ENCODE peak calls at places on chromosomes 11 and 22, in four cellular contexts. D is AG04450, V is colonic mucosa, L is IMR-90. B is an unnamed sample. For H3K27me3, the result is how much of the 10 kb centered on the place peaks cover.

GRCh38 chr22:36860821-36861659 is at the start of gene NCF4:
- DNase-seq in D (no peak), V (peak), L (no peak), B (peak)

GRCh38 chr11:126655807-126656128 is 300.3 kb downstream of the ST3GAL4 start:
- DNase-seq in D (no peak), V (no peak), L (peak), B (no peak)

GRCh38 chr11:70158201-70158600 is 44.9 kb upstream of the FADD start:
- DNase-seq in D (no peak), V (no peak), L (peak), B (no peak)

GRCh38 chr11:95081412-95081811 is 8.2 kb upstream of the ENDOD1 start:
- DNase-seq in D (no peak), V (no peak), L (no peak), B (no peak)

GRCh38 chr11:10728779-10729472 is 22.1 kb upstream of the CTR9 start:
- DNase-seq in D (no peak), V (no peak), L (peak), B (no peak)

GRCh38 chr11:23540101-23540561 is 679.9 kb upstream of the CCDC179 start:
- DNase-seq in D (peak), V (peak), L (peak), B (no peak)

GRCh38 chr11:58917159-58917765 is 22.0 kb upstream of the GLYATL1 start:
- DNase-seq in D (no peak), V (no peak), L (no peak), B (no peak)

GRCh38 chr11:117826832-117827231 is 2.3 kb upstream of the FXYD2 start:
- DNase-seq in D (no peak), V (no peak), L (no peak), B (no peak)

GRCh38 chr11:71428861-71429435 is 19.2 kb downstream of the DHCR7 start:
- DNase-seq in D (no peak), V (no peak), L (no peak), B (peak)

GRCh38 chr11:43396617-43397016 is 37.9 kb downstream of the TTC17 start:
- DNase-seq in D (no peak), V (no peak), L (no peak), B (no peak)

GRCh38 chr11:113141010-113141409 is 173.4 kb upstream of the TTC12 start:
- DNase-seq in D (no peak), V (no peak), L (no peak), B (no peak)

GRCh38 chr11:78985654-78986053 is 411.0 kb upstream of the NARS2 start:
- DNase-seq in D (no peak), V (no peak), L (no peak), B (no peak)

GRCh38 chr22:47022075-47022473 is 259.6 kb downstream of the TBC1D22A start:
- DNase-seq in D (no peak), V (no peak), L (peak), B (no peak)

GRCh38 chr11:2593393-2593950 is 106.3 kb downstream of the KCNQ1OT1 start:
- DNase-seq in D (no peak), V (no peak), L (no peak), B (no peak)

GRCh38 chr11:36391062-36391461 is 95.0 kb downstream of the PRR5L start:
- DNase-seq in D (no peak), V (no peak), L (no peak), B (no peak)

GRCh38 chr11:2758751-2759150 is 59.0 kb upstream of the KCNQ1OT1 start:
- DNase-seq in D (no peak), V (peak), L (no peak), B (no peak)

GRCh38 chr11:71462726-71463125 is 9.7 kb downstream of the NADSYN1 start:
- DNase-seq in D (no peak), V (no peak), L (no peak), B (no peak)

GRCh38 chr22:46067159-46068111 is 82.9 kb upstream of the PPARA start:
- DNase-seq in D (no peak), V (no peak), L (no peak), B (no peak)

GRCh38 chr11:82003671-82004148 is 730.0 kb downstream of the FAM181B start:
- DNase-seq in D (no peak), V (no peak), L (no peak), B (no peak)

GRCh38 chr22:46923394-46923793 is 160.9 kb downstream of the TBC1D22A start:
- DNase-seq in D (no peak), V (peak), L (no peak), B (no peak)

GRCh38 chr11:73394416-73395296 is 18.5 kb downstream of the RELT start:
- DNase-seq in D (no peak), V (no peak), L (no peak), B (no peak)

GRCh38 chr22:32333769-32334639 is 23.7 kb upstream of the RFPL3 start:
- DNase-seq in D (no peak), V (no peak), L (no peak), B (no peak)

GRCh38 chr11:90874971-90875370 is 652.1 kb upstream of the CHORDC1 start:
- DNase-seq in D (no peak), V (no peak), L (no peak), B (no peak)

GRCh38 chr11:115924744-115925567 is 420.7 kb upstream of the CADM1 start:
- DNase-seq in D (peak), V (no peak), L (peak), B (no peak)

GRCh38 chr11:117703209-117703608 is 93.8 kb downstream of the DSCAML1 start:
- DNase-seq in D (no peak), V (peak), L (no peak), B (no peak)

GRCh38 chr22:50641696-50642607 is 14.0 kb upstream of the ARSA start:
- DNase-seq in D (no peak), V (no peak), L (peak), B (no peak)

GRCh38 chr11:72439455-72439854 is 5.1 kb upstream of the CLPB start:
- DNase-seq in D (no peak), V (no peak), L (peak), B (no peak)

GRCh38 chr11:63613517-63614135 is 607 bp downstream of the PLAAT3 start:
- DNase-seq in D (no peak), V (peak), L (no peak), B (peak)
- H3K27me3 ChIP-seq in D (under half), V (under half), L (under half), B (under half)

GRCh38 chr22:17267661-17268330 is 48.6 kb upstream of the ADA2 start:
- DNase-seq in D (no peak), V (no peak), L (no peak), B (no peak)

GRCh38 chr22:17268501-17269223 is 49.4 kb upstream of the ADA2 start:
- DNase-seq in D (no peak), V (no peak), L (no peak), B (no peak)

GRCh38 chr22:17265649-17266248 is 46.5 kb upstream of the ADA2 start:
- DNase-seq in D (no peak), V (peak), L (no peak), B (no peak)

GRCh38 chr22:17264321-17265052 is 45.3 kb upstream of the ADA2 start:
- DNase-seq in D (no peak), V (no peak), L (peak), B (no peak)

GRCh38 chr22:17266261-17266971 is 47.2 kb upstream of the ADA2 start:
- DNase-seq in D (no peak), V (peak), L (no peak), B (no peak)
- H3K27ac ChIP-seq in D (no peak), V (peak), L (no peak), B (no peak)

GRCh38 chr11:843086-843704 is 543 bp downstream of the TSPAN4 start:
- DNase-seq in D (no peak), V (no peak), L (no peak), B (no peak)
- TF ChIP-seq CTCF in D (peak), V (no peak), L (no peak), B (no peak)

DNA sequence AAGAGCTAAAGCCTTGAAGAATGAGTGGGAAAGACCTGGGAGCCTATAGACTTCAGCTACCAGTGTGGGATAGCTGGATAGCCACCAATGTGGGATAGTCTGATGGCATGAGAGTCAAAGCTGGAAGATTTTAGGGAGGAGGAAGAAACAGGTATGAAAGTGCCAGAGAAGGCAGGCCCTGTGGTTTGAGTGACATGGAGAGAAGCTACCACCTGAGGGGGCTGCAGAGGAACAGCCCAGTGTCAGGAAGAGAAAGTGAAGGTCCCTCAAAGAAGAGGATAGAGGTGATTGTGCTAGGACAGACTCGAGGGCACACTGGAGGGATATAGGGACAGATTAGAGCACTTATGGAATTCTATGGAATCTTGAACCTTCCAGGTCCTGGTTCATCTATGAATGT is 23.1 kb upstream of the PAX6 start:
- DNase-seq in D (no peak), V (no peak), L (no peak), B (no peak)
- H3K27me3 ChIP-seq in D (under half), V (under half), L (under half), B (under half)

GRCh38 chr11:57903011-57903410 is 120.7 kb upstream of the OR9Q1 start:
- DNase-seq in D (no peak), V (no peak), L (no peak), B (no peak)

GRCh38 chr11:57899378-57899777 is 124.3 kb upstream of the OR9Q1 start:
- DNase-seq in D (no peak), V (peak), L (no peak), B (no peak)

GRCh38 chr11:57901756-57902155 is 121.9 kb upstream of the OR9Q1 start:
- DNase-seq in D (no peak), V (no peak), L (no peak), B (no peak)

GRCh38 chr11:57900315-57900714 is 123.4 kb upstream of the OR9Q1 start:
- DNase-seq in D (no peak), V (peak), L (no peak), B (no peak)

GRCh38 chr11:57901278-57901677 is 122.4 kb upstream of the OR9Q1 start:
- DNase-seq in D (no peak), V (no peak), L (no peak), B (no peak)
- H3K27ac ChIP-seq in D (no peak), V (no peak), L (no peak), B (no peak)

GRCh38 chr11:64804346-64805210 is 1.6 kb upstream of the MAP4K2 start:
- DNase-seq in D (no peak), V (no peak), L (no peak), B (no peak)
- TF ChIP-seq CTCF in D (peak), V (no peak), L (no peak), B (no peak)

GRCh38 chr22:24741357-24741756 is 33.2 kb downstream of the PIWIL3 start:
- DNase-seq in D (no peak), V (no peak), L (no peak), B (no peak)

GRCh38 chr22:24736526-24737050 is 37.9 kb downstream of the PIWIL3 start:
- DNase-seq in D (no peak), V (no peak), L (no peak), B (no peak)

GRCh38 chr22:24744638-24745037 is 29.9 kb downstream of the PIWIL3 start:
- DNase-seq in D (no peak), V (no peak), L (no peak), B (no peak)

GRCh38 chr22:24737582-24737981 is 36.9 kb downstream of the PIWIL3 start:
- DNase-seq in D (no peak), V (no peak), L (no peak), B (no peak)

GRCh38 chr22:24741769-24742168 is 32.8 kb downstream of the PIWIL3 start:
- DNase-seq in D (no peak), V (no peak), L (no peak), B (no peak)
- H3K27me3 ChIP-seq in D (under half), V (under half), L (under half), B (under half)

DNA sequence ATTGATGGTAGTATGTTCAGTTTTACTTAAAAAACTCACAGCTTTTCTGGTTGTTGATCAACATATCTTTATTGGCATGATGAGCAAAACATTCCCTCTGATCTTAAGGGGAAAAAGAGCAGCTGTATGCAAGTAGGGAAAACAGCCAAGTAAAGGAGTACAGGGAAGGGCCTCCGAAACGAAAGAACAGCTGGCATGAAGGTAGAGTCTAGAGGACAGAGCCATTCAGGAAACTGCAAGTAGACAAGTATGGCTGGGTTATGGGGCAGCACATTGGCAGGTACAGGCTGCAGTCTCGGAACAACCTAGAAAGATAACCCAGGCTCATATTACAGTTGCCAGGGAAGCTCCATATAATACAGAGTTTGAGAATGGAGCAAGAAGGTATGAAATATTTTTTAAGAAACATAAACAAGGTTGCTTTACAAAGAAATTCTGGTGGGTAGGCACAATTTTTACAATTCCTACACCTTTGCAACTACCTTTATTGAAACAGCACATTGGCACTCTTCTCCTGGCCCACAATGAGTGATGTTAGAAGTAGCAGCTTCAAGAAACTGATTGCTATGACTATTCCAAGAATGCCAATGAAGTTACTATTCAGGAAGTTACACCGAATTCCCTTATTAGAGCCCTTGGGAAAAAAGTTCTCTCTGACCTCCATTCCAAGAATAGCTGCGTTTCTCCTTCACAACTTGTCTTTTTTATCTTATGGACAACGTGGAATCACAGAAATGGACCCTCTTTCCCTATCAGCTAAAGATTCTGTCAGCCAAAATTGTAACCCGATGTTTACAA is 45.2 kb downstream of the LGR4 start:
- DNase-seq in D (no peak), V (no peak), L (peak), B (no peak)
- H3K27ac ChIP-seq in D (no peak), V (no peak), L (no peak), B (no peak)

GRCh38 chr22:41508770-41509170 is 35.5 kb downstream of the POLR3H start:
- DNase-seq in D (no peak), V (no peak), L (no peak), B (no peak)
- TF ChIP-seq CTCF in D (peak), V (no peak), L (no peak), B (no peak)